ENCODE peak calls at places on chromosomes 16 and 17, in seven cellular contexts. One of them, this sample, is unnamed.

GRCh38 chr17:73535746-73536145 is 108.5 kb downstream of the SDK2 start:
- DNase-seq in adrenal gland: no peak
- DNase-seq in IMR-90: no peak
- DNase-seq in fibroblast of villous mesenchyme: no peak
- DNase-seq in neural crest cell: no peak
- DNase-seq in cardiac muscle cell: no peak
- DNase-seq in foreskin keratinocyte: no peak
- DNase-seq in this sample: no peak

GRCh38 chr16:3248596-3248995 is 7.8 kb downstream of the MEFV start:
- DNase-seq in adrenal gland: no peak
- DNase-seq in IMR-90: no peak
- DNase-seq in fibroblast of villous mesenchyme: no peak
- DNase-seq in neural crest cell: no peak
- DNase-seq in cardiac muscle cell: no peak
- DNase-seq in foreskin keratinocyte: no peak
- DNase-seq in this sample: no peak

GRCh38 chr16:72442381-72443158 is 270.6 kb upstream of the PMFBP1 start:
- DNase-seq in adrenal gland: no peak
- DNase-seq in IMR-90: peak
- DNase-seq in fibroblast of villous mesenchyme: no peak
- DNase-seq in neural crest cell: no peak
- DNase-seq in cardiac muscle cell: no peak
- DNase-seq in foreskin keratinocyte: no peak
- DNase-seq in this sample: no peak

GRCh38 chr16:83953796-83954576 is 946 bp downstream of the OSGIN1 start:
- DNase-seq in adrenal gland: no peak
- DNase-seq in IMR-90: peak
- DNase-seq in fibroblast of villous mesenchyme: peak
- DNase-seq in neural crest cell: no peak
- DNase-seq in cardiac muscle cell: peak
- DNase-seq in foreskin keratinocyte: no peak
- DNase-seq in this sample: no peak

GRCh38 chr17:45260204-45260783 is 1.6 kb downstream of the SPATA32 start:
- DNase-seq in adrenal gland: no peak
- DNase-seq in IMR-90: no peak
- DNase-seq in fibroblast of villous mesenchyme: no peak
- DNase-seq in neural crest cell: no peak
- DNase-seq in cardiac muscle cell: no peak
- DNase-seq in foreskin keratinocyte: no peak
- DNase-seq in this sample: no peak

GRCh38 chr17:27353469-27354050 is 59.6 kb downstream of the WSB1 start:
- DNase-seq in adrenal gland: peak
- DNase-seq in IMR-90: peak
- DNase-seq in fibroblast of villous mesenchyme: peak
- DNase-seq in neural crest cell: peak
- DNase-seq in cardiac muscle cell: peak
- DNase-seq in foreskin keratinocyte: peak
- DNase-seq in this sample: peak

GRCh38 chr17:76675648-76676047 is 32.1 kb upstream of the ST6GALNAC1 start:
- DNase-seq in adrenal gland: no peak
- DNase-seq in IMR-90: no peak
- DNase-seq in fibroblast of villous mesenchyme: no peak
- DNase-seq in neural crest cell: no peak
- DNase-seq in cardiac muscle cell: no peak
- DNase-seq in foreskin keratinocyte: no peak
- DNase-seq in this sample: no peak

GRCh38 chr16:87344931-87345631 is 27.9 kb upstream of the C16orf95 start:
- DNase-seq in adrenal gland: peak
- DNase-seq in IMR-90: no peak
- DNase-seq in fibroblast of villous mesenchyme: peak
- DNase-seq in neural crest cell: no peak
- DNase-seq in cardiac muscle cell: peak
- DNase-seq in foreskin keratinocyte: no peak
- DNase-seq in this sample: no peak

GRCh38 chr17:78421084-78421533 is 42.7 kb downstream of the PGS1 start:
- DNase-seq in adrenal gland: no peak
- DNase-seq in IMR-90: no peak
- DNase-seq in fibroblast of villous mesenchyme: no peak
- DNase-seq in neural crest cell: no peak
- DNase-seq in cardiac muscle cell: no peak
- DNase-seq in foreskin keratinocyte: no peak
- DNase-seq in this sample: no peak
- TF ChIP-seq CTCF in adrenal gland: no peak
- TF ChIP-seq CTCF in IMR-90: no peak
- TF ChIP-seq CTCF in fibroblast of villous mesenchyme: no peak
- TF ChIP-seq CTCF in neural crest cell: no peak
- TF ChIP-seq CTCF in cardiac muscle cell: no peak
- TF ChIP-seq CTCF in foreskin keratinocyte: no peak
- TF ChIP-seq CTCF in this sample: no peak

GRCh38 chr17:63944736-63945499 is 12.8 kb upstream of the CD79B start:
- DNase-seq in adrenal gland: no peak
- DNase-seq in IMR-90: no peak
- DNase-seq in fibroblast of villous mesenchyme: no peak
- DNase-seq in neural crest cell: no peak
- DNase-seq in cardiac muscle cell: no peak
- DNase-seq in foreskin keratinocyte: no peak
- DNase-seq in this sample: no peak
- TF ChIP-seq CTCF in adrenal gland: no peak
- TF ChIP-seq CTCF in IMR-90: no peak
- TF ChIP-seq CTCF in fibroblast of villous mesenchyme: no peak
- TF ChIP-seq CTCF in neural crest cell: no peak
- TF ChIP-seq CTCF in cardiac muscle cell: no peak
- TF ChIP-seq CTCF in foreskin keratinocyte: no peak
- TF ChIP-seq CTCF in this sample: no peak

DNA sequence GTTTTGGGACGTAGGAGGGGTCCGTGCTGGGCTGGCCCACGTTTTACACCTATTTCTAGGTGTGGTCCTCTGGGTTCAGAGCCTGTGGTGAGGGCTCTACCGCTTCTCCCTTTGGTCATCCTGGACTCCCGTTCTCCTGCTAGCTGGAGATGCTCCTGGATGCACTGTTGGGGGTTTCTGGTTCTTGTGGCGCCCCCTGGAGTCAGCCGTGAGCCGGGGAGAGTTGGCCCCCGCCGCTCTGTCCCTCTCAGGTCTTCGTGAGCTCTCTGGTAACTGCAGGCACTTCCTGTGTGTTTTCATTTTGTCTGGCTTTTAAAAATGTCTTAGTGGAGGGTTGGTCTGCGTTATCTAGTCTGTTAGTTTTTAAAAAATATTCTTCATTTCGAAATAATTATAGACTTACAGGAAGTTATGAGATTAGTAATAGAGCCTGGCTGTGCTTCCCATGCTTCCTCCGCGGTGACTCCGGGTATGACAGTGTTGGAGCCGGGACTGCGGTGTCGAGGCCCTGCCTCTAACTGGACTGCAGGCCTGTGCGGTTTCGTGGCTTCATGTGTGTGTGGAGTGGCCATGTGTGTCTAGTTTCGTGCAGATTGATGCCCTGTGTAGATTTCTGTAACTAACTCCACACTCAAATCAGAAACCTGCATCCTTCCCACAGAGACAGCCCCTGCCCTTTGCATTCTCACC is 78.0 kb upstream of the ZNF750 start:
- DNase-seq in adrenal gland: peak
- DNase-seq in IMR-90: peak
- DNase-seq in fibroblast of villous mesenchyme: peak
- DNase-seq in neural crest cell: peak
- DNase-seq in cardiac muscle cell: peak
- DNase-seq in foreskin keratinocyte: no peak
- DNase-seq in this sample: peak
- TF ChIP-seq CTCF in adrenal gland: peak
- TF ChIP-seq CTCF in IMR-90: peak
- TF ChIP-seq CTCF in fibroblast of villous mesenchyme: peak
- TF ChIP-seq CTCF in neural crest cell: peak
- TF ChIP-seq CTCF in cardiac muscle cell: peak
- TF ChIP-seq CTCF in foreskin keratinocyte: peak
- TF ChIP-seq CTCF in this sample: peak

DNA sequence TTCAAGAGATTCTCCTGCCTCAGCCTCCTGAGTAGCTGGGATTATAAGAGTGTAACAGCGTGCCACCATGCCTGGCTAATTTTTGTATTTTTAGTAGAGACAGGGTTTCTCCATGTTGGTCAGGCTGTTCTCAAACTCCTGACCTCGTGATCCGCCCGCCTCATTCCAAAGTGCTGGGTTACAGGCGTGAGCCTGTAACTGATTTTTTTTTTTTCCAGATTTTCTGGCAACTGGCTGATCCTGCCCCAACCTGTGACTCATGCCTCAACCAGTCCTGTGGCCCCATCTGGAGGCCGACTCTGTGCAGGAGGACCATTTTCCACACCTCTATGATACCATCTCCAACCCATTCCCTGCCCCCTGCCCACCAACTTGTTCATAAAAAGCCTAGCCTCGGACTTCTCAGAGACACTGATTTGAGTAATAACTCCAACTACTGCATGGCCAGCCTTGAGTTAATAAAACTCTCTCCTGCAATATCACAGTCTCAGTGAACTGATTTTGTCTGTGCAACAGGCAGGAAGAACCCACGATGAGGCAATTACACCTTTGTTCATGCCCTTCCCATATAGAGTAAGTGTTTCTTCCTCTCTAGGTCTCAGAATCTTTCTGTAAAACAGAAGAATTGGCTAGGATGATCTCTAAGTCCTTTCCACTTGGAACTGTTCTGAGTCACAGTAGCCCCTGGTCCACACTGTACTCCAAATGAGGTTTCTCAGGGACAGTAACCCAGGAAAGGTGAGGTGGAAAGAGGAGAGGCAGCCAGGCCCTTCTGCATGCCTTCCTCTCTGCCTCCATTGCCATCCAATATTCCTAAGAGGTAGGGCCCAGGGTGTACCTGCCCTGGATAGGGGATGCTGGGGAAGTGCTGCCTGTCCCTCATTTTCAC is 8.8 kb upstream of the CNOT1 start:
- DNase-seq in adrenal gland: peak
- DNase-seq in IMR-90: peak
- DNase-seq in fibroblast of villous mesenchyme: peak
- DNase-seq in neural crest cell: no peak
- DNase-seq in cardiac muscle cell: no peak
- DNase-seq in foreskin keratinocyte: peak
- DNase-seq in this sample: no peak
- TF ChIP-seq CTCF in adrenal gland: peak
- TF ChIP-seq CTCF in IMR-90: peak
- TF ChIP-seq CTCF in fibroblast of villous mesenchyme: peak
- TF ChIP-seq CTCF in neural crest cell: no peak
- TF ChIP-seq CTCF in cardiac muscle cell: peak
- TF ChIP-seq CTCF in foreskin keratinocyte: peak
- TF ChIP-seq CTCF in this sample: no peak

This sample was measured in nephron progenitor cell.